ENCODE peak calls at places on chromosome 22, in seven cellular contexts. One of them, this sample, is unnamed.

GRCh38 chr22:20299736-20300136 is 20.1 kb downstream of the DGCR6L start:
- DNase-seq in MG63: peak; percentile 45
- DNase-seq in GM18507: no peak
- DNase-seq in NCI-H748 treated with DMSO at 0.1 percent for 48 hours: no peak
- DNase-seq in stimulated activated CD8-positive, alpha-beta memory T cell treated with anti-CD3 and anti-CD28 coated beads, Interleukin-7, amount 100 ng/mL, for 24 hours: no peak
- DNase-seq in foreskin fibroblast: peak; percentile 68
- DNase-seq in GM04504: no peak
- DNase-seq in this sample: no peak

GRCh38 chr22:48556751-48557150 is 1270.9 kb downstream of the BRD1 start:
- DNase-seq in GM18507: no peak
- DNase-seq in NCI-H748 treated with DMSO at 0.1 percent for 48 hours: no peak
- DNase-seq in GM04504: no peak
- DNase-seq in stimulated activated CD8-positive, alpha-beta memory T cell treated with anti-CD3 and anti-CD28 coated beads, Interleukin-7, amount 100 ng/mL, for 24 hours: no peak
- DNase-seq in MG63: no peak
- DNase-seq in foreskin fibroblast: no peak
- DNase-seq in this sample: no peak

GRCh38 chr22:39723463-39723862 is 152.9 kb downstream of the CACNA1I start:
- DNase-seq in GM04504: no peak
- DNase-seq in stimulated activated CD8-positive, alpha-beta memory T cell treated with anti-CD3 and anti-CD28 coated beads, Interleukin-7, amount 100 ng/mL, for 24 hours: no peak
- DNase-seq in MG63: no peak
- DNase-seq in foreskin fibroblast: no peak
- DNase-seq in NCI-H748 treated with DMSO at 0.1 percent for 48 hours: no peak
- DNase-seq in GM18507: no peak
- DNase-seq in this sample: no peak

GRCh38 chr22:23565288-23565941 is 14.7 kb downstream of the IGLL1 start:
- DNase-seq in MG63: no peak
- DNase-seq in stimulated activated CD8-positive, alpha-beta memory T cell treated with anti-CD3 and anti-CD28 coated beads, Interleukin-7, amount 100 ng/mL, for 24 hours: no peak
- DNase-seq in GM04504: no peak
- DNase-seq in GM18507: no peak
- DNase-seq in NCI-H748 treated with DMSO at 0.1 percent for 48 hours: no peak
- DNase-seq in foreskin fibroblast: peak; percentile 17
- DNase-seq in this sample: no peak

GRCh38 chr22:19903031-19903430 is 38.5 kb upstream of the COMT start:
- DNase-seq in MG63: no peak
- DNase-seq in GM18507: no peak
- DNase-seq in NCI-H748 treated with DMSO at 0.1 percent for 48 hours: no peak
- DNase-seq in foreskin fibroblast: no peak
- DNase-seq in GM04504: no peak
- DNase-seq in stimulated activated CD8-positive, alpha-beta memory T cell treated with anti-CD3 and anti-CD28 coated beads, Interleukin-7, amount 100 ng/mL, for 24 hours: no peak
- DNase-seq in this sample: no peak

GRCh38 chr22:18145676-18146388 is 4.1 kb upstream of the USP18 start:
- DNase-seq in NCI-H748 treated with DMSO at 0.1 percent for 48 hours: no peak
- DNase-seq in MG63: no peak
- DNase-seq in stimulated activated CD8-positive, alpha-beta memory T cell treated with anti-CD3 and anti-CD28 coated beads, Interleukin-7, amount 100 ng/mL, for 24 hours: no peak
- DNase-seq in GM04504: no peak
- DNase-seq in foreskin fibroblast: no peak
- DNase-seq in GM18507: no peak
- DNase-seq in this sample: no peak

GRCh38 chr22:40414306-40414705 is 43.9 kb downstream of the SGSM3 start:
- DNase-seq in MG63: no peak
- DNase-seq in foreskin fibroblast: peak; percentile 47
- DNase-seq in stimulated activated CD8-positive, alpha-beta memory T cell treated with anti-CD3 and anti-CD28 coated beads, Interleukin-7, amount 100 ng/mL, for 24 hours: no peak
- DNase-seq in GM18507: no peak
- DNase-seq in NCI-H748 treated with DMSO at 0.1 percent for 48 hours: no peak
- DNase-seq in GM04504: peak; percentile 38
- DNase-seq in this sample: no peak

GRCh38 chr22:26464312-26464711 is 19.3 kb downstream of the HPS4 start:
- DNase-seq in MG63: no peak
- DNase-seq in foreskin fibroblast: peak; percentile 81
- DNase-seq in NCI-H748 treated with DMSO at 0.1 percent for 48 hours: no peak
- DNase-seq in GM18507: no peak
- DNase-seq in GM04504: peak; percentile 81
- DNase-seq in stimulated activated CD8-positive, alpha-beta memory T cell treated with anti-CD3 and anti-CD28 coated beads, Interleukin-7, amount 100 ng/mL, for 24 hours: no peak
- DNase-seq in this sample: no peak

GRCh38 chr22:49555526-49555925 is 272.1 kb downstream of the BRD1 start:
- DNase-seq in GM04504: no peak
- DNase-seq in foreskin fibroblast: no peak
- DNase-seq in GM18507: no peak
- DNase-seq in NCI-H748 treated with DMSO at 0.1 percent for 48 hours: no peak
- DNase-seq in MG63: no peak
- DNase-seq in stimulated activated CD8-positive, alpha-beta memory T cell treated with anti-CD3 and anti-CD28 coated beads, Interleukin-7, amount 100 ng/mL, for 24 hours: no peak
- DNase-seq in this sample: no peak

GRCh38 chr22:39349506-39349966 is 255 bp upstream of the SYNGR1 start:
- DNase-seq in foreskin fibroblast: peak; percentile 71
- DNase-seq in GM04504: no peak
- DNase-seq in NCI-H748 treated with DMSO at 0.1 percent for 48 hours: no peak
- DNase-seq in stimulated activated CD8-positive, alpha-beta memory T cell treated with anti-CD3 and anti-CD28 coated beads, Interleukin-7, amount 100 ng/mL, for 24 hours: no peak
- DNase-seq in GM18507: peak; percentile 49
- DNase-seq in MG63: peak; percentile 52
- DNase-seq in this sample: no peak

GRCh38 chr22:30044369-30044768 is 35.9 kb upstream of the HORMAD2 start:
- DNase-seq in MG63: peak; percentile 70
- DNase-seq in GM18507: no peak
- DNase-seq in GM04504: peak; percentile 46
- DNase-seq in NCI-H748 treated with DMSO at 0.1 percent for 48 hours: no peak
- DNase-seq in foreskin fibroblast: peak; percentile 92
- DNase-seq in stimulated activated CD8-positive, alpha-beta memory T cell treated with anti-CD3 and anti-CD28 coated beads, Interleukin-7, amount 100 ng/mL, for 24 hours: no peak
- DNase-seq in this sample: peak; percentile 88

GRCh38 chr22:27170491-27170890 is 513.1 kb downstream of the MIAT start:
- DNase-seq in NCI-H748 treated with DMSO at 0.1 percent for 48 hours: no peak
- DNase-seq in stimulated activated CD8-positive, alpha-beta memory T cell treated with anti-CD3 and anti-CD28 coated beads, Interleukin-7, amount 100 ng/mL, for 24 hours: no peak
- DNase-seq in foreskin fibroblast: peak; percentile 75
- DNase-seq in GM18507: no peak
- DNase-seq in GM04504: peak; percentile 92
- DNase-seq in MG63: peak; percentile 98
- DNase-seq in this sample: peak; percentile 98

GRCh38 chr22:19290400-19291217 is 910 bp downstream of the CLTCL1 start:
- DNase-seq in GM04504: no peak
- DNase-seq in MG63: no peak
- DNase-seq in stimulated activated CD8-positive, alpha-beta memory T cell treated with anti-CD3 and anti-CD28 coated beads, Interleukin-7, amount 100 ng/mL, for 24 hours: no peak
- DNase-seq in NCI-H748 treated with DMSO at 0.1 percent for 48 hours: no peak
- DNase-seq in GM18507: no peak
- DNase-seq in foreskin fibroblast: no peak
- DNase-seq in this sample: no peak

GRCh38 chr22:31736458-31736857 is 13.5 kb downstream of the PRR14L start:
- DNase-seq in NCI-H748 treated with DMSO at 0.1 percent for 48 hours: no peak
- DNase-seq in GM18507: no peak
- DNase-seq in GM04504: no peak
- DNase-seq in foreskin fibroblast: no peak
- DNase-seq in stimulated activated CD8-positive, alpha-beta memory T cell treated with anti-CD3 and anti-CD28 coated beads, Interleukin-7, amount 100 ng/mL, for 24 hours: no peak
- DNase-seq in MG63: no peak
- DNase-seq in this sample: no peak

GRCh38 chr22:43385770-43386641 is 25.8 kb upstream of the MPPED1 start:
- DNase-seq in MG63: peak; percentile 59
- DNase-seq in GM18507: peak; percentile 75
- DNase-seq in GM04504: peak; percentile 46
- DNase-seq in foreskin fibroblast: peak; percentile 90
- DNase-seq in NCI-H748 treated with DMSO at 0.1 percent for 48 hours: peak; percentile 62
- DNase-seq in stimulated activated CD8-positive, alpha-beta memory T cell treated with anti-CD3 and anti-CD28 coated beads, Interleukin-7, amount 100 ng/mL, for 24 hours: peak; percentile 35
- DNase-seq in this sample: peak; percentile 40

GRCh38 chr22:33829549-33830280 is 90.6 kb downstream of the LARGE1 start:
- DNase-seq in GM18507: no peak
- DNase-seq in NCI-H748 treated with DMSO at 0.1 percent for 48 hours: no peak
- DNase-seq in stimulated activated CD8-positive, alpha-beta memory T cell treated with anti-CD3 and anti-CD28 coated beads, Interleukin-7, amount 100 ng/mL, for 24 hours: no peak
- DNase-seq in foreskin fibroblast: no peak
- DNase-seq in MG63: no peak
- DNase-seq in GM04504: no peak
- DNase-seq in this sample: no peak

GRCh38 chr22:43895986-43896645 is 4.3 kb upstream of the PNPLA5 start:
- DNase-seq in MG63: no peak
- DNase-seq in foreskin fibroblast: no peak
- DNase-seq in NCI-H748 treated with DMSO at 0.1 percent for 48 hours: no peak
- DNase-seq in GM04504: no peak
- DNase-seq in GM18507: no peak
- DNase-seq in stimulated activated CD8-positive, alpha-beta memory T cell treated with anti-CD3 and anti-CD28 coated beads, Interleukin-7, amount 100 ng/mL, for 24 hours: no peak
- DNase-seq in this sample: no peak

GRCh38 chr22:20206709-20207215 is 55.9 kb upstream of the CCDC188 start:
- DNase-seq in GM04504: no peak
- DNase-seq in stimulated activated CD8-positive, alpha-beta memory T cell treated with anti-CD3 and anti-CD28 coated beads, Interleukin-7, amount 100 ng/mL, for 24 hours: no peak
- DNase-seq in GM18507: no peak
- DNase-seq in MG63: peak; percentile 32
- DNase-seq in foreskin fibroblast: peak; percentile 37
- DNase-seq in NCI-H748 treated with DMSO at 0.1 percent for 48 hours: no peak
- DNase-seq in this sample: no peak

This sample was measured in stromal cell of bone marrow.